ENCODE peak calls at places on chromosomes 6 and 20, in six cellular contexts. M, Z, B, C, O and P are unnamed samples. For H3K4me1, the result is how much of the 10 kb centered on the place peaks cover.

GRCh38 chr20:33316958-33317357 is 33.9 kb downstream of the BPIFB1 start:
- DNase-seq in M (no peak), Z (no peak), B (no peak), C (no peak), O (no peak), P (no peak)

GRCh38 chr20:56316051-56316450 is 42.7 kb upstream of the FAM210B start:
- DNase-seq in M (no peak), Z (no peak), B (no peak), C (no peak), O (no peak), P (no peak)

GRCh38 chr20:38764563-38765355 is 16.5 kb downstream of the ACTR5 start:
- DNase-seq in M (no peak), Z (peak), B (no peak), C (peak), O (no peak), P (peak)

GRCh38 chr20:4973330-4974097 is 27.8 kb downstream of the SLC23A2 start:
- DNase-seq in M (peak), Z (peak), B (no peak), C (no peak), O (peak), P (no peak)

GRCh38 chr6:148438593-148438992 is 96.0 kb downstream of the SASH1 start:
- DNase-seq in M (no peak), Z (no peak), B (no peak), C (no peak), O (no peak), P (no peak)

GRCh38 chr6:38789256-38789655 is 74.1 kb downstream of the DNAH8 start:
- DNase-seq in M (no peak), Z (no peak), B (no peak), C (no peak), O (no peak), P (no peak)

GRCh38 chr20:39117486-39117885 is 155.3 kb downstream of the DHX35 start:
- DNase-seq in M (no peak), Z (peak), B (no peak), C (peak), O (no peak), P (peak)

GRCh38 chr6:43437700-43438099 is 10.4 kb downstream of the ABCC10 start:
- DNase-seq in M (no peak), Z (no peak), B (no peak), C (no peak), O (no peak), P (no peak)

GRCh38 chr6:46581459-46582177 is 71.0 kb downstream of the CYP39A1 start:
- DNase-seq in M (no peak), Z (no peak), B (no peak), C (no peak), O (no peak), P (no peak)

GRCh38 chr6:145043926-145044500 is 691.3 kb downstream of the EPM2A start:
- DNase-seq in M (no peak), Z (no peak), B (no peak), C (no peak), O (no peak), P (no peak)

GRCh38 chr20:50348118-50348517 is 157.5 kb downstream of the CEBPB start:
- DNase-seq in M (peak), Z (no peak), B (no peak), C (no peak), O (no peak), P (no peak)

GRCh38 chr6:149267513-149268043 is 49.9 kb upstream of the TAB2 start:
- DNase-seq in M (no peak), Z (no peak), B (no peak), C (no peak), O (no peak), P (no peak)

GRCh38 chr6:24529985-24530384 is 35.2 kb downstream of the ALDH5A1 start:
- DNase-seq in M (no peak), Z (no peak), B (peak), C (no peak), O (no peak), P (no peak)

GRCh38 chr20:42734660-42735368 is 454.9 kb downstream of the PTPRT start:
- DNase-seq in M (no peak), Z (no peak), B (no peak), C (no peak), O (no peak), P (peak)

GRCh38 chr20:37407573-37408002 is 61.6 kb downstream of the SRC start:
- DNase-seq in M (peak), Z (no peak), B (no peak), C (no peak), O (no peak), P (peak)

GRCh38 chr6:14965340-14966102 is 280.3 kb upstream of the JARID2 start:
- DNase-seq in M (no peak), Z (no peak), B (no peak), C (no peak), O (no peak), P (no peak)

GRCh38 chr20:52179331-52180166 is 12.0 kb downstream of the ZFP64 start:
- DNase-seq in M (no peak), Z (no peak), B (no peak), C (no peak), O (no peak), P (no peak)

GRCh38 chr6:21595951-21596378 is 2.4 kb downstream of the SOX4 start:
- DNase-seq in M (peak), Z (no peak), B (peak), C (no peak), O (no peak), P (no peak)

GRCh38 chr20:63911171-63911570 is 16.2 kb downstream of the DNAJC5 start:
- DNase-seq in M (no peak), Z (no peak), B (no peak), C (peak), O (no peak), P (no peak)

GRCh38 chr6:52953911-52954839 is 40.9 kb downstream of the GSTA4 start:
- DNase-seq in M (no peak), Z (no peak), B (no peak), C (no peak), O (no peak), P (no peak)

GRCh38 chr6:170292778-170293164 is 1.9 kb upstream of the DLL1 start:
- DNase-seq in M (no peak), Z (no peak), B (peak), C (peak), O (no peak), P (peak)

GRCh38 chr6:37541346-37541745 is 41.7 kb upstream of the CCDC167 start:
- DNase-seq in M (no peak), Z (no peak), B (no peak), C (no peak), O (no peak), P (no peak)
- H3K4me1 ChIP-seq in M (under half), Z (under half), B (under half), C (under half), O (under half), P (under half)

DNA sequence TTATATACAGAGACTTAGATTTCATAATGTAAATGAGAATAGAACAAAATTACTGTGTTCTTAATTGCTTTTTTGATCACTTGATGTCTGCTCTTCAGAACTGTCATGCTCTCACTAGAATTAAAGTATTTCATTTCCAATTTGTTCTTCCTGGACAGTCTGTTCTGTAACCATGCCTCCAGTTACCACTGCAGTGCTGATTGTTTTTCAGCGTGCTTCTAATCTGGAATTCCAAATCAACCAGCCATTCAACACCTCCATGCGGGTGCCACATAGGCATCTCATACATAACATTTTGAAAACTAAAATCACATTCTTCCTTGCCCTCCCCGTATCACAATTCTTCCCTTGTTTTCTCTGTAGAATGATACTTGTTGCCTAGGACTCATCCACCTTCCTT is 132.8 kb downstream of the QKI start:
- DNase-seq in M (no peak), Z (no peak), B (no peak), C (no peak), O (no peak), P (no peak)
- H3K4me1 ChIP-seq in M (under half), Z (under half), B (under half), C (under half), O (under half), P (under half)

DNA sequence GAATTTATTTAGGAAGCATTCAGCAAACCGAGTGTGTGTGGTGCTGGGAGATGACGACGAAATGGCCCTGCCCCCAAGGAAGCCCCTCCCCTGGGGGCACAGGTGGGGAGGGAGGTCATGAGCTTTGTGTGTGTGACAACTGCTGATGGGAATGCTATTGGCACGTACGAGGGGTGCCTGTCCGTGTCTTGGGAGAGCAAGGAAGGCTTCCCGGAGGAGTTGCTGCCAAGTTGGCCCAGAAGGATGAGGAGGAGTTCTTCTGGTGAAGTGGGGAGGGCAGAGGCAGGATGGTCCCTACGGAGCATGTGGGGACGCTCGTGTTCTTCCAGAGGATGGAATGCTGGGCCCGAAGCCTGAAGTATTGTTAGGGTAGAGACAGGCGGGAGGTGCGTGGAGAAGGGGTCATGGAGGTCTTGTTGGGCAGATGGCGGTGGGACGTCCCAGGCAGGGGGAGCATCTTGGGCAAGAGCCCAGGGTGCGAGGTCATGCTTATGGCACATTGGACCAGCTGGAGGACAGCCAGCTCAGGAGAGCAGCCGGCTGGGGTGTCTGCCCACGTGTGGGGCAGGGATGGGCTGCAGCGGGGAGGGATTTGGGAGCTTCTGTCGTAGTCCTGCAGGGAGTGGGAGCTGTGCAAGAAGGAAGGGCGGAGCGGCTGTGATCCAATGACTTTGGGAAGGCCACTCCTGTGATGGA is 46.1 kb downstream of the SYNJ2 start:
- DNase-seq in M (no peak), Z (peak), B (no peak), C (no peak), O (no peak), P (no peak)
- H3K4me1 ChIP-seq in M (half or more), Z (under half), B (under half), C (under half), O (under half), P (half or more)

GRCh38 chr6:32517654-32518445 is 12.2 kb downstream of the HLA-DRB5 start:
- DNase-seq in M (no peak), Z (no peak), B (no peak), C (no peak), O (no peak), P (no peak)

GRCh38 chr6:32522302-32523047 is 7.6 kb downstream of the HLA-DRB5 start:
- DNase-seq in M (no peak), Z (peak), B (no peak), C (no peak), O (no peak), P (no peak)

GRCh38 chr6:32519910-32520258 is 10.2 kb downstream of the HLA-DRB5 start:
- DNase-seq in M (no peak), Z (no peak), B (no peak), C (no peak), O (no peak), P (no peak)

GRCh38 chr6:32519117-32519909 is 10.8 kb downstream of the HLA-DRB5 start:
- DNase-seq in M (no peak), Z (no peak), B (no peak), C (no peak), O (no peak), P (no peak)
- H3K4me1 ChIP-seq in M (under half), Z (under half), B (under half), C (under half), O (under half), P (under half)

DNA sequence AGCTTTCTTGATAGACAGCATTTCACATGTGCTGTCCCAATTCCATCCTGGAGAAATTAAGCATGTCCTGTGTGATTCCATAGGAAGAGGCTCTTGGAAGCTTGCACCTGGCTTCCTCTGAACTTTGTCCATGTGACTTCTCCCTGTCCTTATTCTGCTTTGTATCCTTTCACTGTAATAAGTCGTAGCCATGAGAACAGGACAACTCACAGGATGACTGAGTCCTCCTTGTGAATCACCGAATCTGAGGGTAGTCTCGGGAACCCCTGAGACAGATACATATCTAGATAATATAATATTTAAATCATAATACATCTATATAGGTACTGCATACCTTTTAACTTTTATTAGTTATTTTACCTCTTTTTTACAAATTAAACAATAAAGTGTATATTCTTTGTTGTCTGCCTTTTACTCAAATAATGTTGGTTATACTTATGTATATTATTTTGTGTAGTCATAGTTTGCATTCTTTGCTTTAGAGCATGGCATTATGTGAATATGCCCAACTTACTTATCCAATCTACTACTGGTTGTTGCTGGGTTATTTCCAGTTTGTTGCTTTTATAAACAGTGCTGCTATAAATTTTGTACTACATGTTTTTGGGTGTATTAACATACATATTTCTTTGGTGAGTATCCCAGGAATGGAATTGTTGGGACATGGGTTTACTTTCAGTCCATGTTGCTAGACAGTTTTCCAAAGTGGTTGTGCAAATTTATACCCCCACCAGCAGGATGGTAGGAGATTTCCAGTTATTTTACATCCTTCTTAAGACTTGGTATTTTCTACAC is 156.9 kb upstream of the THEMIS start:
- DNase-seq in M (no peak), Z (no peak), B (no peak), C (no peak), O (no peak), P (no peak)
- H3K4me1 ChIP-seq in M (under half), Z (under half), B (under half), C (under half), O (under half), P (under half)